ENCODE peak calls at places on chromosomes 6 and 20, in ten cellular contexts. A is suprapubic skin, P is cardiac muscle cell, T is IMR-90, L is mesothelial cell of epicardium, V is AG09309, K is HL-60, Z is AG10803, U is GM13977, O is epithelial cell of esophagus. X is an unnamed sample.

GRCh38 chr6:137705166-137706064 is 161.6 kb upstream of the TNFAIP3 start:
- DNase-seq in A (no peak), P (peak; percentile 77), T (peak; percentile 63), L (peak; percentile 84), V (no peak), K (no peak), Z (peak; percentile 48), U (peak; percentile 45), O (peak; percentile 66), X (peak; percentile 62)

GRCh38 chr6:63676412-63677114 is 41.0 kb downstream of the PHF3 start:
- DNase-seq in A (no peak), P (no peak), T (peak; percentile 7), L (no peak), V (no peak), K (no peak), Z (no peak), U (no peak), O (peak; percentile 33), X (no peak)

GRCh38 chr6:104705916-104706442 is 153.7 kb downstream of the HACE1 start:
- DNase-seq in A (no peak), P (no peak), T (no peak), L (no peak), V (no peak), K (no peak), Z (no peak), U (no peak), O (no peak), X (no peak)

GRCh38 chr20:58294497-58295455 is 14.7 kb upstream of the RAB22A start:
- DNase-seq in A (no peak), P (peak; percentile 5), T (no peak), L (no peak), V (no peak), K (no peak), Z (no peak), U (no peak), O (peak; percentile 69), X (no peak)

GRCh38 chr6:157235600-157236039 is 87.7 kb downstream of the TMEM242 start:
- DNase-seq in A (no peak), P (peak; percentile 71), T (peak; percentile 33), L (peak; percentile 68), V (no peak), K (no peak), Z (peak; percentile 63), U (peak; percentile 67), O (peak; percentile 56), X (no peak)

GRCh38 chr6:15409301-15410125 is 163.6 kb downstream of the JARID2 start:
- DNase-seq in A (no peak), P (no peak), T (no peak), L (no peak), V (no peak), K (no peak), Z (no peak), U (no peak), O (no peak), X (no peak)

GRCh38 chr6:160439751-160440150 is 91.6 kb downstream of the SLC22A3 start:
- DNase-seq in A (no peak), P (no peak), T (no peak), L (no peak), V (no peak), K (no peak), Z (no peak), U (no peak), O (no peak), X (no peak)

GRCh38 chr6:136501514-136501913 is 48.7 kb downstream of the MAP7 start:
- DNase-seq in A (no peak), P (no peak), T (no peak), L (no peak), V (no peak), K (no peak), Z (peak; percentile 50), U (no peak), O (no peak), X (no peak)

GRCh38 chr6:72084992-72085569 is 198.7 kb downstream of the RIMS1 start:
- DNase-seq in A (no peak), P (peak; percentile 24), T (peak; percentile 18), L (no peak), V (no peak), K (no peak), Z (peak; percentile 34), U (peak; percentile 11), O (peak; percentile 27), X (no peak)

GRCh38 chr6:44116643-44117382 is 10.4 kb downstream of the MRPL14 start:
- DNase-seq in A (no peak), P (no peak), T (peak; percentile 93), L (no peak), V (peak; percentile 79), K (no peak), Z (peak; percentile 85), U (no peak), O (peak; percentile 81), X (no peak)

GRCh38 chr6:24968711-24969110 is 33.0 kb upstream of the RIPOR2 start:
- DNase-seq in A (no peak), P (no peak), T (no peak), L (no peak), V (no peak), K (no peak), Z (no peak), U (no peak), O (no peak), X (no peak)

GRCh38 chr6:128572286-128572685 is 51.9 kb upstream of the PTPRK start:
- DNase-seq in A (no peak), P (no peak), T (peak; percentile 39), L (no peak), V (no peak), K (no peak), Z (peak; percentile 60), U (no peak), O (no peak), X (no peak)

GRCh38 chr6:1059596-1059995 is 252.3 kb upstream of the FOXQ1 start:
- DNase-seq in A (no peak), P (no peak), T (no peak), L (no peak), V (no peak), K (no peak), Z (no peak), U (no peak), O (no peak), X (no peak)

GRCh38 chr6:28218312-28219248 is 6.5 kb upstream of the ZSCAN9 start:
- DNase-seq in A (peak; percentile 85), P (peak; percentile 72), T (peak; percentile 61), L (peak; percentile 59), V (no peak), K (peak; percentile 45), Z (peak; percentile 68), U (peak; percentile 69), O (peak; percentile 47), X (peak; percentile 61)
- TF ChIP-seq CTCF in A (no peak), P (no peak), T (no peak), L (no peak), V (no peak), K (no peak), Z (no peak), U (no peak), O (no peak), X (no peak)

DNA sequence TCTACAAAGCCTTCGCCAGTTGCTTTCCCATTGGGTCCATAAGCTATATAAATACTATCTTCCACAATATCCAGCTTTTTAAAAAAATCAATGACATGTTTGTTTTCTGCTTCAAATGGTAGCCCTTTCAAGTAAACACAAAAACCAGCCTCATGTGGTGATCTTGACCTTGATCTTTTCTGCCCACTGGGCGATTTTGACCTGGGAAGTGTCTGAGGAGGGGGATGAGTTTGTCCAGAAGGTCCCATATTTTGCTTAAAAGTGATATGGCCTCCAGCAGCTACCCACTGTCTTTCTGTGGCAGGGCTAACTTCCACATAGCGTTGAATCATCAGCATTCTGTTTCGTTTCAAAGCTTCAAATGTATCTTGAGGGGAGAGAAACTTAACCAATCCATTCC is 10.8 kb downstream of the CPNE1 start:
- DNase-seq in A (peak; percentile 31), P (no peak), T (no peak), L (no peak), V (no peak), K (no peak), Z (no peak), U (no peak), O (no peak), X (no peak)
- TF ChIP-seq CTCF in A (no peak), P (no peak), T (no peak), L (no peak), V (no peak), K (no peak), Z (no peak), U (no peak), O (no peak), X (no peak)

GRCh38 chr6:30768634-30769087 is 24.3 kb upstream of the IER3 start:
- DNase-seq in A (no peak), P (no peak), T (no peak), L (no peak), V (no peak), K (no peak), Z (no peak), U (no peak), O (no peak), X (no peak)

GRCh38 chr6:30769088-30769852 is 24.9 kb upstream of the IER3 start:
- DNase-seq in A (no peak), P (peak; percentile 18), T (peak; percentile 98), L (peak; percentile 63), V (peak; percentile 86), K (peak; percentile 77), Z (peak; percentile 96), U (no peak), O (peak; percentile 97), X (peak; percentile 91)

GRCh38 chr6:30766461-30767157 is 22.3 kb upstream of the IER3 start:
- DNase-seq in A (no peak), P (no peak), T (no peak), L (no peak), V (no peak), K (no peak), Z (no peak), U (no peak), O (no peak), X (no peak)

GRCh38 chr6:30767158-30767943 is 23.0 kb upstream of the IER3 start:
- DNase-seq in A (no peak), P (no peak), T (no peak), L (no peak), V (no peak), K (no peak), Z (no peak), U (peak; percentile 69), O (no peak), X (no peak)

DNA sequence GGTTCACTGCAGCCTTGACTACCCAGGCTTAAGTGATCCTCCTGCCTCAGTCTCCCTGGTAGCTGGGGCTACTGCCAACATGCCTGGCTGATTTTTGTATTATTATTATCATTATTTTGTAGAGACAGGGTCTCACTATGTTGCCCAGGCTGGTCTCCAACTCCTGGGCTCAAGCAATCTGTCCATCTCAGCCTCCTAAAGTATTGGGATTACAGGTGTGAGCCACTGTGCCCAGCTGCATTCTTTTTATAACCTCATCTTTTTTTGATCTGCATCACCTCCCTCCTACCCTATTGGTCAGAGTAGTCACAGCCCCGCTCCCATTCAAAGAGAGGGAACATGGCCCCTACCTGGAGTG is 23.6 kb upstream of the IER3 start:
- DNase-seq in A (no peak), P (no peak), T (no peak), L (no peak), V (no peak), K (no peak), Z (no peak), U (no peak), O (no peak), X (no peak)
- TF ChIP-seq CTCF in A (no peak), P (no peak), T (no peak), L (no peak), V (no peak), K (no peak), Z (no peak), U (no peak), O (no peak), X (no peak)

GRCh38 chr6:74534485-74535211 is 671.2 kb downstream of the COL12A1 start:
- DNase-seq in A (no peak), P (no peak), T (peak; percentile 86), L (no peak), V (peak; percentile 71), K (no peak), Z (peak; percentile 93), U (no peak), O (peak; percentile 20), X (no peak)
- TF ChIP-seq CTCF in A (no peak), P (no peak), T (no peak), L (no peak), V (no peak), K (no peak), Z (no peak), U (no peak), O (no peak), X (no peak)

X was measured in CD14-positive monocyte.